ENCODE peak calls at places on chromosomes 13 and 19, in seven cellular contexts. T is HCT116, K is H1, F is HepG2, O is SK-N-SH, M is GM12878, A is K562. V is an unnamed sample.

GRCh38 chr19:12331211-12331941 is 2.1 kb downstream of the ZNF563 start:
- DNase-seq in T (no peak), K (no peak), F (peak; percentile 96), O (no peak), M (peak; percentile 82), A (no peak), V (no peak)

GRCh38 chr19:33684550-33685303 is 63.0 kb downstream of the CHST8 start:
- DNase-seq in T (no peak), K (no peak), F (no peak), O (peak; percentile 76), M (no peak), A (no peak), V (no peak)

GRCh38 chr19:44808463-44809371 is at the start of gene BCAM:
- DNase-seq in T (no peak), K (peak; percentile 87), F (peak; percentile 65), O (peak; percentile 97), M (no peak), A (peak; percentile 98), V (peak; percentile 70)

GRCh38 chr19:34574704-34575103 is 93.1 kb downstream of the WTIP start:
- DNase-seq in T (no peak), K (no peak), F (no peak), O (no peak), M (no peak), A (no peak), V (no peak)

GRCh38 chr13:110261166-110262081 is 45.5 kb downstream of the COL4A1 start:
- DNase-seq in T (no peak), K (peak; percentile 57), F (no peak), O (no peak), M (no peak), A (no peak), V (no peak)

GRCh38 chr13:54841682-54842081 is 1813.1 kb downstream of the OLFM4 start:
- DNase-seq in T (no peak), K (no peak), F (no peak), O (no peak), M (no peak), A (no peak), V (no peak)

GRCh38 chr13:41004875-41005693 is 14.0 kb downstream of the ELF1 start:
- DNase-seq in T (no peak), K (no peak), F (no peak), O (no peak), M (peak; percentile 79), A (no peak), V (no peak)

GRCh38 chr13:112822851-112823250 is 133.0 kb downstream of the ATP11A start:
- DNase-seq in T (no peak), K (no peak), F (no peak), O (no peak), M (no peak), A (no peak), V (no peak)

GRCh38 chr13:22127277-22128143 is 456.6 kb downstream of the FGF9 start:
- DNase-seq in T (no peak), K (no peak), F (no peak), O (no peak), M (no peak), A (no peak), V (no peak)

GRCh38 chr19:5217171-5217570 is 123.4 kb downstream of the PTPRS start:
- DNase-seq in T (no peak), K (no peak), F (no peak), O (no peak), M (no peak), A (no peak), V (no peak)

GRCh38 chr19:32268381-32268780 is 77.0 kb upstream of the ZNF507 start:
- DNase-seq in T (no peak), K (no peak), F (no peak), O (no peak), M (no peak), A (no peak), V (no peak)

GRCh38 chr19:43395561-43395960 is 19.1 kb upstream of the TEX101 start:
- DNase-seq in T (no peak), K (no peak), F (no peak), O (no peak), M (no peak), A (no peak), V (peak; percentile 1)

GRCh38 chr13:64718116-64718515 is 2512.0 kb downstream of the PCDH9 start:
- DNase-seq in T (no peak), K (no peak), F (no peak), O (no peak), M (no peak), A (no peak), V (no peak)

GRCh38 chr13:113976711-113977684 is 3.1 kb upstream of the C13orf46 start:
- DNase-seq in T (no peak), K (no peak), F (no peak), O (no peak), M (no peak), A (no peak), V (no peak)

GRCh38 chr19:5435642-5436017 is 19.6 kb upstream of the ZNRF4 start:
- DNase-seq in T (no peak), K (no peak), F (no peak), O (no peak), M (no peak), A (no peak), V (no peak)

GRCh38 chr19:35462476-35462953 is 14.5 kb downstream of the FFAR2 start:
- DNase-seq in T (no peak), K (no peak), F (no peak), O (no peak), M (peak; percentile 96), A (no peak), V (no peak)

GRCh38 chr13:46472384-46472783 is 80.6 kb upstream of the LRCH1 start:
- DNase-seq in T (no peak), K (no peak), F (no peak), O (no peak), M (no peak), A (no peak), V (no peak)

GRCh38 chr19:56109216-56109615 is 11.9 kb downstream of the ZNF787 start:
- DNase-seq in T (no peak), K (no peak), F (no peak), O (no peak), M (no peak), A (no peak), V (no peak)
- TF ChIP-seq JUND in T (no peak), K (no peak), F (no peak), O (no peak), M (no peak), A (no peak), V (no peak)

GRCh38 chr13:39509616-39510015 is 93.4 kb downstream of the LHFPL6 start:
- DNase-seq in T (no peak), K (no peak), F (no peak), O (no peak), M (no peak), A (no peak), V (no peak)
- TF ChIP-seq JUND in T (no peak), K (no peak), F (no peak), O (no peak), M (no peak), A (no peak), V (no peak)

GRCh38 chr13:100734194-100734720 is 59.7 kb upstream of the TMTC4 start:
- DNase-seq in T (no peak), K (no peak), F (peak; percentile 97), O (no peak), M (no peak), A (no peak), V (peak; percentile 76)

GRCh38 chr13:100735494-100735893 is 60.9 kb upstream of the TMTC4 start:
- DNase-seq in T (no peak), K (no peak), F (no peak), O (no peak), M (no peak), A (no peak), V (no peak)

GRCh38 chr13:100733261-100733660 is 58.7 kb upstream of the TMTC4 start:
- DNase-seq in T (no peak), K (no peak), F (no peak), O (no peak), M (no peak), A (no peak), V (no peak)

GRCh38 chr13:100738176-100738855 is 63.7 kb upstream of the TMTC4 start:
- DNase-seq in T (no peak), K (no peak), F (no peak), O (no peak), M (no peak), A (no peak), V (no peak)
- TF ChIP-seq JUND in T (no peak), K (no peak), F (no peak), O (no peak), M (no peak), A (no peak), V (no peak)

GRCh38 chr13:37138917-37139316 is 33.5 kb upstream of the CSNK1A1L start:
- DNase-seq in T (no peak), K (no peak), F (no peak), O (no peak), M (no peak), A (no peak), V (no peak)
- TF ChIP-seq JUND in T (no peak), K (no peak), F (no peak), O (no peak), M (no peak), A (no peak), V (no peak)

GRCh38 chr19:38449518-38449917 is 16.0 kb downstream of the RYR1 start:
- DNase-seq in T (no peak), K (no peak), F (no peak), O (no peak), M (no peak), A (no peak), V (no peak)

GRCh38 chr19:38451036-38451435 is 17.5 kb downstream of the RYR1 start:
- DNase-seq in T (no peak), K (no peak), F (no peak), O (no peak), M (no peak), A (no peak), V (no peak)

GRCh38 chr19:38453596-38453995 is 20.1 kb downstream of the RYR1 start:
- DNase-seq in T (no peak), K (no peak), F (no peak), O (no peak), M (no peak), A (no peak), V (no peak)

GRCh38 chr19:38452430-38453366 is 19.2 kb downstream of the RYR1 start:
- DNase-seq in T (peak; percentile 81), K (peak; percentile 98), F (no peak), O (peak; percentile 69), M (no peak), A (peak; percentile 100), V (no peak)

GRCh38 chr19:38451629-38452028 is 18.1 kb downstream of the RYR1 start:
- DNase-seq in T (no peak), K (no peak), F (no peak), O (no peak), M (no peak), A (no peak), V (no peak)
- TF ChIP-seq JUND in T (no peak), K (no peak), F (no peak), O (no peak), M (no peak), A (no peak), V (no peak)

V was measured in T47D.